ENCODE peak calls at places on chromosomes 7 and 10, in ten cellular contexts. Y is A549, S is body of pancreas, G is tibial nerve, C is transverse colon, E is stomach, U is NB4, W is adrenal gland, N is uterus, Q is heart left ventricle. O is an unnamed sample.
A peak's percentile ranks its signal among the peaks of the same experiment; 100 is the strongest.

GRCh38 chr10:93420091-93420490 is 62.0 kb downstream of the MYOF start:
- DNase-seq in C (no peak), U (no peak), Y (no peak), E (no peak), S (peak; percentile 28), G (no peak), N (no peak), W (peak; percentile 16), Q (peak; percentile 55), O (no peak)

GRCh38 chr7:80608292-80608691 is 30.1 kb upstream of the CD36 start:
- DNase-seq in W (no peak), S (no peak), Y (no peak), E (no peak), C (no peak), N (no peak), Q (no peak), U (no peak), G (no peak), O (no peak)

GRCh38 chr10:132388901-132389630 is 7.9 kb upstream of the PWWP2B start:
- DNase-seq in U (no peak), S (peak; percentile 84), N (peak; percentile 62), Y (no peak), G (no peak), Q (peak; percentile 28), C (peak; percentile 38), E (no peak), W (peak; percentile 83), O (peak; percentile 89)

GRCh38 chr10:3053145-3053544 is 14.2 kb upstream of the PFKP start:
- DNase-seq in Y (no peak), S (no peak), Q (no peak), G (no peak), E (no peak), C (no peak), N (no peak), W (no peak), U (no peak), O (no peak)

GRCh38 chr7:50805425-50806130 is 22.9 kb upstream of the GRB10 start:
- DNase-seq in Y (no peak), S (no peak), C (no peak), W (no peak), U (no peak), G (no peak), E (no peak), N (no peak), Q (no peak), O (no peak)

GRCh38 chr10:26372513-26373354 is 65.4 kb upstream of the APBB1IP start:
- DNase-seq in Y (no peak), S (no peak), U (no peak), W (no peak), N (no peak), G (no peak), Q (no peak), C (no peak), E (no peak), O (no peak)

GRCh38 chr10:71666607-71667373 is 52.8 kb downstream of the C10orf105 start:
- DNase-seq in S (no peak), Q (no peak), U (no peak), Y (no peak), C (no peak), N (no peak), G (no peak), W (no peak), E (no peak), O (no peak)

GRCh38 chr10:130371686-130372085 is 235.5 kb downstream of the GLRX3 start:
- DNase-seq in E (peak; percentile 14), C (no peak), U (no peak), W (no peak), N (no peak), G (no peak), Q (no peak), Y (no peak), S (no peak), O (no peak)

GRCh38 chr7:74217455-74218342 is 7.9 kb downstream of the LAT2 start:
- DNase-seq in S (no peak), U (peak; percentile 99), G (no peak), Q (no peak), N (no peak), E (no peak), C (peak; percentile 30), Y (no peak), W (no peak), O (no peak)

GRCh38 chr10:58516118-58516517 is 3.4 kb downstream of the BICC1 start:
- DNase-seq in S (no peak), Q (no peak), G (no peak), N (no peak), E (no peak), U (no peak), C (no peak), Y (peak; percentile 79), W (no peak), O (no peak)

GRCh38 chr7:30613366-30614325 is 19.0 kb downstream of the GARS1 start:
- DNase-seq in U (no peak), N (no peak), G (no peak), Y (no peak), W (no peak), Q (no peak), S (no peak), E (no peak), C (no peak), O (no peak)

GRCh38 chr7:44845476-44845875 is 2.4 kb downstream of the H2AZ2 start:
- DNase-seq in S (no peak), Q (no peak), W (no peak), N (no peak), G (no peak), Y (no peak), U (peak; percentile 56), C (no peak), E (no peak), O (no peak)

GRCh38 chr7:44847509-44847919 is 373 bp downstream of the H2AZ2 start:
- DNase-seq in Y (peak; percentile 83), W (peak; percentile 91), G (peak; percentile 75), N (peak; percentile 82), C (peak; percentile 91), E (peak; percentile 87), Q (peak; percentile 89), U (peak; percentile 95), S (peak; percentile 88), O (peak; percentile 91)

GRCh38 chr7:44849277-44850210 is 1.7 kb upstream of the H2AZ2 start:
- DNase-seq in C (no peak), S (no peak), Y (no peak), U (no peak), G (no peak), W (no peak), E (no peak), Q (no peak), N (no peak), O (no peak)

GRCh38 chr7:44846816-44847508 is 925 bp downstream of the H2AZ2 start:
- DNase-seq in Q (no peak), E (no peak), Y (no peak), U (no peak), W (no peak), G (no peak), S (no peak), C (no peak), N (no peak), O (no peak)

GRCh38 chr7:44847920-44848634 is at the start of gene H2AZ2:
- DNase-seq in C (peak; percentile 100), Q (peak; percentile 100), U (peak; percentile 100), E (peak; percentile 100), G (peak; percentile 100), Y (peak; percentile 100), S (peak; percentile 100), W (peak; percentile 100), N (peak; percentile 100), O (peak; percentile 100)
- TF ChIP-seq POLR2A in C (peak; percentile 79), Q (peak; percentile 84), U (peak; percentile 95), E (no peak), G (peak; percentile 97), Y (peak; percentile 84), S (peak; percentile 82), W (peak; percentile 92), N (peak; percentile 96), O (peak; percentile 82)

GRCh38 chr7:151133266-151133985 is 34.1 kb downstream of the GBX1 start:
- DNase-seq in S (no peak), W (no peak), U (no peak), N (no peak), E (no peak), Y (no peak), G (no peak), C (no peak), Q (no peak), O (no peak)

GRCh38 chr7:151130741-151131157 is 36.7 kb downstream of the GBX1 start:
- DNase-seq in Y (no peak), U (no peak), C (no peak), N (no peak), Q (no peak), W (no peak), E (no peak), S (no peak), G (no peak), O (no peak)

GRCh38 chr7:151132461-151133205 is 34.9 kb downstream of the GBX1 start:
- DNase-seq in S (no peak), W (no peak), Y (no peak), G (no peak), C (no peak), N (no peak), U (no peak), Q (no peak), E (no peak), O (no peak)

GRCh38 chr7:151131284-151131621 is 36.2 kb downstream of the GBX1 start:
- DNase-seq in C (no peak), N (no peak), G (no peak), Q (no peak), E (no peak), W (no peak), S (no peak), Y (no peak), U (no peak), O (no peak)

GRCh38 chr7:151131622-151132293 is 35.7 kb downstream of the GBX1 start:
- DNase-seq in G (no peak), N (no peak), E (no peak), U (no peak), C (no peak), W (no peak), S (no peak), Y (no peak), Q (no peak), O (no peak)
- TF ChIP-seq POLR2A in G (no peak), N (no peak), E (no peak), U (no peak), C (no peak), W (no peak), S (no peak), Y (no peak), Q (no peak), O (no peak)

DNA sequence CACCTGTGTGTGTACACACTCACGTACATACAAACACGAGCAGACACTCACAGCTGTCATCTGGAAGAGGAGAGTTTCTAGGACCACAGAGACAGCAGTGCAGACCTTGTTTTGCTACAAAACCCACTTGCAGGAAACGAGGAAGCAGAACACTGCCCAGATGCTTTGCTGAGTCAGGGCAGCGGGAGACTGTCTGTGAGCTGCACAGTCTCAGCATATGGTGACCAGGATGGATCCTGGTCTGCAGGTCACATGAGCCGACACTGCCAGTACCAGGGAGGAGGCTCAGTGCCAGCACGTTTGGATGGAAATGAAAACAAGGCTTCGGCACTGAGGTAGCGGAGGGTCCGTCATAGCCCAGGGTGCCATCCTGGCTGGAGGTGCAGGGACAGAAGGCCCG is 117.6 kb upstream of the DPP6 start:
- DNase-seq in N (no peak), Y (no peak), U (no peak), S (peak; percentile 31), E (no peak), G (no peak), W (no peak), Q (no peak), C (no peak), O (no peak)
- TF ChIP-seq POLR2A in N (no peak), Y (no peak), U (no peak), S (no peak), E (no peak), G (no peak), W (no peak), Q (no peak), C (no peak), O (no peak)

GRCh38 chr7:602341-603141 is 82.9 kb upstream of the PDGFA start:
- DNase-seq in N (no peak), G (no peak), E (no peak), W (no peak), C (peak; percentile 21), U (no peak), Y (no peak), S (peak; percentile 31), Q (no peak), O (no peak)
- TF ChIP-seq POLR2A in N (no peak), G (no peak), E (no peak), W (no peak), C (no peak), U (no peak), Y (no peak), S (no peak), Q (no peak), O (no peak)

O was measured in testis.